ENCODE peak calls at places on chromosomes 16 and 17, in nine cellular contexts. One of them, this sample, is unnamed.

GRCh38 chr16:84184775-84185174 is 2.1 kb downstream of the TAF1C start:
- DNase-seq in activated CD8-positive, alpha-beta memory T cell treated with anti-CD3 and anti-CD28 coated beads for 48 hours: no peak
- DNase-seq in activated CD4-positive, alpha-beta T cell treated with anti-CD3 and anti-CD28 coated beads, Interleukin-2, amount 50 U/mL, for 1 hour: no peak
- DNase-seq in left cardiac atrium: peak
- DNase-seq in lower leg skin: no peak
- DNase-seq in neural crest cell: no peak
- DNase-seq in stimulated activated CD8-positive, alpha-beta memory T cell treated with anti-CD3 and anti-CD28 coated beads, Interleukin-7, amount 100 ng/mL, for 48 hours: no peak
- DNase-seq in AML-193: no peak
- DNase-seq in activated naive CD8-positive, alpha-beta T cell treated with anti-CD3 and anti-CD28 coated beads, Interleukin-2, amount 50 U/mL, for 24 hours: no peak
- DNase-seq in this sample: no peak

GRCh38 chr17:1312261-1312870 is 32.9 kb downstream of the TRARG1 start:
- DNase-seq in activated CD8-positive, alpha-beta memory T cell treated with anti-CD3 and anti-CD28 coated beads for 48 hours: no peak
- DNase-seq in activated CD4-positive, alpha-beta T cell treated with anti-CD3 and anti-CD28 coated beads, Interleukin-2, amount 50 U/mL, for 1 hour: no peak
- DNase-seq in left cardiac atrium: no peak
- DNase-seq in lower leg skin: no peak
- DNase-seq in neural crest cell: peak
- DNase-seq in stimulated activated CD8-positive, alpha-beta memory T cell treated with anti-CD3 and anti-CD28 coated beads, Interleukin-7, amount 100 ng/mL, for 48 hours: no peak
- DNase-seq in AML-193: no peak
- DNase-seq in activated naive CD8-positive, alpha-beta T cell treated with anti-CD3 and anti-CD28 coated beads, Interleukin-2, amount 50 U/mL, for 24 hours: no peak
- DNase-seq in this sample: no peak

GRCh38 chr16:20938426-20938825 is 37.9 kb downstream of the LYRM1 start:
- DNase-seq in activated CD8-positive, alpha-beta memory T cell treated with anti-CD3 and anti-CD28 coated beads for 48 hours: no peak
- DNase-seq in activated CD4-positive, alpha-beta T cell treated with anti-CD3 and anti-CD28 coated beads, Interleukin-2, amount 50 U/mL, for 1 hour: no peak
- DNase-seq in left cardiac atrium: no peak
- DNase-seq in lower leg skin: no peak
- DNase-seq in neural crest cell: no peak
- DNase-seq in stimulated activated CD8-positive, alpha-beta memory T cell treated with anti-CD3 and anti-CD28 coated beads, Interleukin-7, amount 100 ng/mL, for 48 hours: peak
- DNase-seq in AML-193: peak
- DNase-seq in activated naive CD8-positive, alpha-beta T cell treated with anti-CD3 and anti-CD28 coated beads, Interleukin-2, amount 50 U/mL, for 24 hours: no peak
- DNase-seq in this sample: no peak

GRCh38 chr17:80780381-80781187 is 211.1 kb upstream of the CHMP6 start:
- DNase-seq in activated CD8-positive, alpha-beta memory T cell treated with anti-CD3 and anti-CD28 coated beads for 48 hours: no peak
- DNase-seq in activated CD4-positive, alpha-beta T cell treated with anti-CD3 and anti-CD28 coated beads, Interleukin-2, amount 50 U/mL, for 1 hour: no peak
- DNase-seq in left cardiac atrium: no peak
- DNase-seq in lower leg skin: no peak
- DNase-seq in neural crest cell: no peak
- DNase-seq in stimulated activated CD8-positive, alpha-beta memory T cell treated with anti-CD3 and anti-CD28 coated beads, Interleukin-7, amount 100 ng/mL, for 48 hours: no peak
- DNase-seq in AML-193: peak
- DNase-seq in activated naive CD8-positive, alpha-beta T cell treated with anti-CD3 and anti-CD28 coated beads, Interleukin-2, amount 50 U/mL, for 24 hours: peak
- DNase-seq in this sample: no peak

GRCh38 chr16:46658925-46659324 is 30.1 kb downstream of the VPS35 start:
- DNase-seq in activated CD8-positive, alpha-beta memory T cell treated with anti-CD3 and anti-CD28 coated beads for 48 hours: no peak
- DNase-seq in activated CD4-positive, alpha-beta T cell treated with anti-CD3 and anti-CD28 coated beads, Interleukin-2, amount 50 U/mL, for 1 hour: no peak
- DNase-seq in left cardiac atrium: no peak
- DNase-seq in lower leg skin: no peak
- DNase-seq in neural crest cell: no peak
- DNase-seq in stimulated activated CD8-positive, alpha-beta memory T cell treated with anti-CD3 and anti-CD28 coated beads, Interleukin-7, amount 100 ng/mL, for 48 hours: peak
- DNase-seq in AML-193: peak
- DNase-seq in activated naive CD8-positive, alpha-beta T cell treated with anti-CD3 and anti-CD28 coated beads, Interleukin-2, amount 50 U/mL, for 24 hours: peak
- DNase-seq in this sample: no peak

GRCh38 chr16:50972899-50973298 is 178.2 kb downstream of the SALL1 start:
- DNase-seq in activated CD8-positive, alpha-beta memory T cell treated with anti-CD3 and anti-CD28 coated beads for 48 hours: no peak
- DNase-seq in activated CD4-positive, alpha-beta T cell treated with anti-CD3 and anti-CD28 coated beads, Interleukin-2, amount 50 U/mL, for 1 hour: no peak
- DNase-seq in left cardiac atrium: no peak
- DNase-seq in lower leg skin: no peak
- DNase-seq in neural crest cell: no peak
- DNase-seq in stimulated activated CD8-positive, alpha-beta memory T cell treated with anti-CD3 and anti-CD28 coated beads, Interleukin-7, amount 100 ng/mL, for 48 hours: no peak
- DNase-seq in AML-193: no peak
- DNase-seq in activated naive CD8-positive, alpha-beta T cell treated with anti-CD3 and anti-CD28 coated beads, Interleukin-2, amount 50 U/mL, for 24 hours: no peak
- DNase-seq in this sample: no peak

GRCh38 chr16:3656491-3657468 is 2.3 kb downstream of the DNASE1 start:
- DNase-seq in activated CD8-positive, alpha-beta memory T cell treated with anti-CD3 and anti-CD28 coated beads for 48 hours: no peak
- DNase-seq in activated CD4-positive, alpha-beta T cell treated with anti-CD3 and anti-CD28 coated beads, Interleukin-2, amount 50 U/mL, for 1 hour: no peak
- DNase-seq in left cardiac atrium: no peak
- DNase-seq in lower leg skin: no peak
- DNase-seq in neural crest cell: no peak
- DNase-seq in stimulated activated CD8-positive, alpha-beta memory T cell treated with anti-CD3 and anti-CD28 coated beads, Interleukin-7, amount 100 ng/mL, for 48 hours: peak
- DNase-seq in AML-193: no peak
- DNase-seq in activated naive CD8-positive, alpha-beta T cell treated with anti-CD3 and anti-CD28 coated beads, Interleukin-2, amount 50 U/mL, for 24 hours: peak
- DNase-seq in this sample: no peak

GRCh38 chr16:70767377-70768204 is 33.4 kb downstream of the VAC14 start:
- DNase-seq in activated CD8-positive, alpha-beta memory T cell treated with anti-CD3 and anti-CD28 coated beads for 48 hours: no peak
- DNase-seq in activated CD4-positive, alpha-beta T cell treated with anti-CD3 and anti-CD28 coated beads, Interleukin-2, amount 50 U/mL, for 1 hour: no peak
- DNase-seq in left cardiac atrium: no peak
- DNase-seq in lower leg skin: no peak
- DNase-seq in neural crest cell: no peak
- DNase-seq in stimulated activated CD8-positive, alpha-beta memory T cell treated with anti-CD3 and anti-CD28 coated beads, Interleukin-7, amount 100 ng/mL, for 48 hours: no peak
- DNase-seq in AML-193: no peak
- DNase-seq in activated naive CD8-positive, alpha-beta T cell treated with anti-CD3 and anti-CD28 coated beads, Interleukin-2, amount 50 U/mL, for 24 hours: no peak
- DNase-seq in this sample: no peak

GRCh38 chr16:87336850-87337240 is 19.7 kb upstream of the C16orf95 start:
- DNase-seq in activated CD8-positive, alpha-beta memory T cell treated with anti-CD3 and anti-CD28 coated beads for 48 hours: no peak
- DNase-seq in activated CD4-positive, alpha-beta T cell treated with anti-CD3 and anti-CD28 coated beads, Interleukin-2, amount 50 U/mL, for 1 hour: no peak
- DNase-seq in left cardiac atrium: no peak
- DNase-seq in lower leg skin: no peak
- DNase-seq in neural crest cell: no peak
- DNase-seq in stimulated activated CD8-positive, alpha-beta memory T cell treated with anti-CD3 and anti-CD28 coated beads, Interleukin-7, amount 100 ng/mL, for 48 hours: no peak
- DNase-seq in AML-193: no peak
- DNase-seq in activated naive CD8-positive, alpha-beta T cell treated with anti-CD3 and anti-CD28 coated beads, Interleukin-2, amount 50 U/mL, for 24 hours: no peak
- DNase-seq in this sample: no peak

GRCh38 chr17:67531291-67531690 is 154.2 kb downstream of the PITPNC1 start:
- DNase-seq in activated CD8-positive, alpha-beta memory T cell treated with anti-CD3 and anti-CD28 coated beads for 48 hours: no peak
- DNase-seq in activated CD4-positive, alpha-beta T cell treated with anti-CD3 and anti-CD28 coated beads, Interleukin-2, amount 50 U/mL, for 1 hour: no peak
- DNase-seq in left cardiac atrium: no peak
- DNase-seq in lower leg skin: no peak
- DNase-seq in neural crest cell: no peak
- DNase-seq in stimulated activated CD8-positive, alpha-beta memory T cell treated with anti-CD3 and anti-CD28 coated beads, Interleukin-7, amount 100 ng/mL, for 48 hours: no peak
- DNase-seq in AML-193: no peak
- DNase-seq in activated naive CD8-positive, alpha-beta T cell treated with anti-CD3 and anti-CD28 coated beads, Interleukin-2, amount 50 U/mL, for 24 hours: no peak
- DNase-seq in this sample: peak

GRCh38 chr17:30780343-30780742 is 44.1 kb downstream of the CRLF3 start:
- DNase-seq in activated CD8-positive, alpha-beta memory T cell treated with anti-CD3 and anti-CD28 coated beads for 48 hours: no peak
- DNase-seq in activated CD4-positive, alpha-beta T cell treated with anti-CD3 and anti-CD28 coated beads, Interleukin-2, amount 50 U/mL, for 1 hour: no peak
- DNase-seq in left cardiac atrium: no peak
- DNase-seq in lower leg skin: peak
- DNase-seq in neural crest cell: no peak
- DNase-seq in stimulated activated CD8-positive, alpha-beta memory T cell treated with anti-CD3 and anti-CD28 coated beads, Interleukin-7, amount 100 ng/mL, for 48 hours: peak
- DNase-seq in AML-193: no peak
- DNase-seq in activated naive CD8-positive, alpha-beta T cell treated with anti-CD3 and anti-CD28 coated beads, Interleukin-2, amount 50 U/mL, for 24 hours: peak
- DNase-seq in this sample: no peak

GRCh38 chr16:83211711-83212110 is 584.9 kb downstream of the CDH13 start:
- DNase-seq in activated CD8-positive, alpha-beta memory T cell treated with anti-CD3 and anti-CD28 coated beads for 48 hours: no peak
- DNase-seq in activated CD4-positive, alpha-beta T cell treated with anti-CD3 and anti-CD28 coated beads, Interleukin-2, amount 50 U/mL, for 1 hour: no peak
- DNase-seq in left cardiac atrium: no peak
- DNase-seq in lower leg skin: no peak
- DNase-seq in neural crest cell: no peak
- DNase-seq in stimulated activated CD8-positive, alpha-beta memory T cell treated with anti-CD3 and anti-CD28 coated beads, Interleukin-7, amount 100 ng/mL, for 48 hours: no peak
- DNase-seq in AML-193: no peak
- DNase-seq in activated naive CD8-positive, alpha-beta T cell treated with anti-CD3 and anti-CD28 coated beads, Interleukin-2, amount 50 U/mL, for 24 hours: no peak
- DNase-seq in this sample: no peak

GRCh38 chr17:38415250-38416194 is 12.7 kb upstream of the ARHGAP23 start:
- DNase-seq in activated CD8-positive, alpha-beta memory T cell treated with anti-CD3 and anti-CD28 coated beads for 48 hours: no peak
- DNase-seq in activated CD4-positive, alpha-beta T cell treated with anti-CD3 and anti-CD28 coated beads, Interleukin-2, amount 50 U/mL, for 1 hour: no peak
- DNase-seq in left cardiac atrium: no peak
- DNase-seq in lower leg skin: no peak
- DNase-seq in neural crest cell: peak
- DNase-seq in stimulated activated CD8-positive, alpha-beta memory T cell treated with anti-CD3 and anti-CD28 coated beads, Interleukin-7, amount 100 ng/mL, for 48 hours: no peak
- DNase-seq in AML-193: peak
- DNase-seq in activated naive CD8-positive, alpha-beta T cell treated with anti-CD3 and anti-CD28 coated beads, Interleukin-2, amount 50 U/mL, for 24 hours: peak
- DNase-seq in this sample: no peak

GRCh38 chr16:29809850-29810698 is 1.9 kb upstream of the PRRT2 start:
- DNase-seq in activated CD8-positive, alpha-beta memory T cell treated with anti-CD3 and anti-CD28 coated beads for 48 hours: no peak
- DNase-seq in activated CD4-positive, alpha-beta T cell treated with anti-CD3 and anti-CD28 coated beads, Interleukin-2, amount 50 U/mL, for 1 hour: no peak
- DNase-seq in left cardiac atrium: no peak
- DNase-seq in lower leg skin: no peak
- DNase-seq in neural crest cell: peak
- DNase-seq in stimulated activated CD8-positive, alpha-beta memory T cell treated with anti-CD3 and anti-CD28 coated beads, Interleukin-7, amount 100 ng/mL, for 48 hours: no peak
- DNase-seq in AML-193: no peak
- DNase-seq in activated naive CD8-positive, alpha-beta T cell treated with anti-CD3 and anti-CD28 coated beads, Interleukin-2, amount 50 U/mL, for 24 hours: peak
- DNase-seq in this sample: peak

GRCh38 chr16:17768257-17768656 is 297.5 kb upstream of the XYLT1 start:
- DNase-seq in activated CD8-positive, alpha-beta memory T cell treated with anti-CD3 and anti-CD28 coated beads for 48 hours: no peak
- DNase-seq in activated CD4-positive, alpha-beta T cell treated with anti-CD3 and anti-CD28 coated beads, Interleukin-2, amount 50 U/mL, for 1 hour: no peak
- DNase-seq in left cardiac atrium: no peak
- DNase-seq in lower leg skin: no peak
- DNase-seq in neural crest cell: no peak
- DNase-seq in stimulated activated CD8-positive, alpha-beta memory T cell treated with anti-CD3 and anti-CD28 coated beads, Interleukin-7, amount 100 ng/mL, for 48 hours: no peak
- DNase-seq in AML-193: no peak
- DNase-seq in activated naive CD8-positive, alpha-beta T cell treated with anti-CD3 and anti-CD28 coated beads, Interleukin-2, amount 50 U/mL, for 24 hours: no peak
- DNase-seq in this sample: no peak

GRCh38 chr17:78125976-78126894 is 2.3 kb downstream of the TMC6 start:
- DNase-seq in activated CD8-positive, alpha-beta memory T cell treated with anti-CD3 and anti-CD28 coated beads for 48 hours: no peak
- DNase-seq in activated CD4-positive, alpha-beta T cell treated with anti-CD3 and anti-CD28 coated beads, Interleukin-2, amount 50 U/mL, for 1 hour: no peak
- DNase-seq in left cardiac atrium: no peak
- DNase-seq in lower leg skin: peak
- DNase-seq in neural crest cell: no peak
- DNase-seq in stimulated activated CD8-positive, alpha-beta memory T cell treated with anti-CD3 and anti-CD28 coated beads, Interleukin-7, amount 100 ng/mL, for 48 hours: no peak
- DNase-seq in AML-193: no peak
- DNase-seq in activated naive CD8-positive, alpha-beta T cell treated with anti-CD3 and anti-CD28 coated beads, Interleukin-2, amount 50 U/mL, for 24 hours: no peak
- DNase-seq in this sample: no peak

GRCh38 chr17:80008383-80008840 is 27.3 kb downstream of the TBC1D16 start:
- DNase-seq in activated CD8-positive, alpha-beta memory T cell treated with anti-CD3 and anti-CD28 coated beads for 48 hours: peak
- DNase-seq in activated CD4-positive, alpha-beta T cell treated with anti-CD3 and anti-CD28 coated beads, Interleukin-2, amount 50 U/mL, for 1 hour: peak
- DNase-seq in left cardiac atrium: peak
- DNase-seq in lower leg skin: peak
- DNase-seq in neural crest cell: peak
- DNase-seq in stimulated activated CD8-positive, alpha-beta memory T cell treated with anti-CD3 and anti-CD28 coated beads, Interleukin-7, amount 100 ng/mL, for 48 hours: peak
- DNase-seq in AML-193: peak
- DNase-seq in activated naive CD8-positive, alpha-beta T cell treated with anti-CD3 and anti-CD28 coated beads, Interleukin-2, amount 50 U/mL, for 24 hours: peak
- DNase-seq in this sample: peak

GRCh38 chr16:81878529-81878928 is 99.4 kb downstream of the PLCG2 start:
- DNase-seq in activated CD8-positive, alpha-beta memory T cell treated with anti-CD3 and anti-CD28 coated beads for 48 hours: no peak
- DNase-seq in activated CD4-positive, alpha-beta T cell treated with anti-CD3 and anti-CD28 coated beads, Interleukin-2, amount 50 U/mL, for 1 hour: no peak
- DNase-seq in left cardiac atrium: no peak
- DNase-seq in lower leg skin: no peak
- DNase-seq in neural crest cell: no peak
- DNase-seq in stimulated activated CD8-positive, alpha-beta memory T cell treated with anti-CD3 and anti-CD28 coated beads, Interleukin-7, amount 100 ng/mL, for 48 hours: no peak
- DNase-seq in AML-193: no peak
- DNase-seq in activated naive CD8-positive, alpha-beta T cell treated with anti-CD3 and anti-CD28 coated beads, Interleukin-2, amount 50 U/mL, for 24 hours: no peak
- DNase-seq in this sample: no peak

GRCh38 chr16:50509521-50510341 is 38.5 kb upstream of the NKD1 start:
- DNase-seq in activated CD8-positive, alpha-beta memory T cell treated with anti-CD3 and anti-CD28 coated beads for 48 hours: no peak
- DNase-seq in activated CD4-positive, alpha-beta T cell treated with anti-CD3 and anti-CD28 coated beads, Interleukin-2, amount 50 U/mL, for 1 hour: peak
- DNase-seq in left cardiac atrium: no peak
- DNase-seq in lower leg skin: peak
- DNase-seq in neural crest cell: peak
- DNase-seq in stimulated activated CD8-positive, alpha-beta memory T cell treated with anti-CD3 and anti-CD28 coated beads, Interleukin-7, amount 100 ng/mL, for 48 hours: peak
- DNase-seq in AML-193: no peak
- DNase-seq in activated naive CD8-positive, alpha-beta T cell treated with anti-CD3 and anti-CD28 coated beads, Interleukin-2, amount 50 U/mL, for 24 hours: peak
- DNase-seq in this sample: peak

GRCh38 chr16:54034684-54035083 is 251.9 kb downstream of the IRX3 start:
- DNase-seq in activated CD8-positive, alpha-beta memory T cell treated with anti-CD3 and anti-CD28 coated beads for 48 hours: no peak
- DNase-seq in activated CD4-positive, alpha-beta T cell treated with anti-CD3 and anti-CD28 coated beads, Interleukin-2, amount 50 U/mL, for 1 hour: no peak
- DNase-seq in left cardiac atrium: no peak
- DNase-seq in lower leg skin: no peak
- DNase-seq in neural crest cell: no peak
- DNase-seq in stimulated activated CD8-positive, alpha-beta memory T cell treated with anti-CD3 and anti-CD28 coated beads, Interleukin-7, amount 100 ng/mL, for 48 hours: no peak
- DNase-seq in AML-193: no peak
- DNase-seq in activated naive CD8-positive, alpha-beta T cell treated with anti-CD3 and anti-CD28 coated beads, Interleukin-2, amount 50 U/mL, for 24 hours: no peak
- DNase-seq in this sample: no peak

GRCh38 chr17:1643293-1643998 is 2.1 kb downstream of the SCARF1 start:
- DNase-seq in activated CD8-positive, alpha-beta memory T cell treated with anti-CD3 and anti-CD28 coated beads for 48 hours: no peak
- DNase-seq in activated CD4-positive, alpha-beta T cell treated with anti-CD3 and anti-CD28 coated beads, Interleukin-2, amount 50 U/mL, for 1 hour: peak
- DNase-seq in left cardiac atrium: no peak
- DNase-seq in lower leg skin: no peak
- DNase-seq in neural crest cell: no peak
- DNase-seq in stimulated activated CD8-positive, alpha-beta memory T cell treated with anti-CD3 and anti-CD28 coated beads, Interleukin-7, amount 100 ng/mL, for 48 hours: no peak
- DNase-seq in AML-193: no peak
- DNase-seq in activated naive CD8-positive, alpha-beta T cell treated with anti-CD3 and anti-CD28 coated beads, Interleukin-2, amount 50 U/mL, for 24 hours: peak
- DNase-seq in this sample: peak

GRCh38 chr16:4529085-4530060 is 9.2 kb downstream of the CDIP1 start:
- DNase-seq in activated CD8-positive, alpha-beta memory T cell treated with anti-CD3 and anti-CD28 coated beads for 48 hours: no peak
- DNase-seq in activated CD4-positive, alpha-beta T cell treated with anti-CD3 and anti-CD28 coated beads, Interleukin-2, amount 50 U/mL, for 1 hour: no peak
- DNase-seq in left cardiac atrium: no peak
- DNase-seq in lower leg skin: no peak
- DNase-seq in neural crest cell: no peak
- DNase-seq in stimulated activated CD8-positive, alpha-beta memory T cell treated with anti-CD3 and anti-CD28 coated beads, Interleukin-7, amount 100 ng/mL, for 48 hours: no peak
- DNase-seq in AML-193: no peak
- DNase-seq in activated naive CD8-positive, alpha-beta T cell treated with anti-CD3 and anti-CD28 coated beads, Interleukin-2, amount 50 U/mL, for 24 hours: no peak
- DNase-seq in this sample: no peak

GRCh38 chr16:75593308-75593707 is 27.1 kb downstream of the GABARAPL2 start:
- DNase-seq in activated CD8-positive, alpha-beta memory T cell treated with anti-CD3 and anti-CD28 coated beads for 48 hours: no peak
- DNase-seq in activated CD4-positive, alpha-beta T cell treated with anti-CD3 and anti-CD28 coated beads, Interleukin-2, amount 50 U/mL, for 1 hour: no peak
- DNase-seq in left cardiac atrium: no peak
- DNase-seq in lower leg skin: peak
- DNase-seq in neural crest cell: no peak
- DNase-seq in stimulated activated CD8-positive, alpha-beta memory T cell treated with anti-CD3 and anti-CD28 coated beads, Interleukin-7, amount 100 ng/mL, for 48 hours: no peak
- DNase-seq in AML-193: no peak
- DNase-seq in activated naive CD8-positive, alpha-beta T cell treated with anti-CD3 and anti-CD28 coated beads, Interleukin-2, amount 50 U/mL, for 24 hours: no peak
- DNase-seq in this sample: no peak

GRCh38 chr17:41367426-41368075 is 2.1 kb downstream of the KRT33B start:
- DNase-seq in activated CD8-positive, alpha-beta memory T cell treated with anti-CD3 and anti-CD28 coated beads for 48 hours: no peak
- DNase-seq in activated CD4-positive, alpha-beta T cell treated with anti-CD3 and anti-CD28 coated beads, Interleukin-2, amount 50 U/mL, for 1 hour: no peak
- DNase-seq in left cardiac atrium: no peak
- DNase-seq in lower leg skin: no peak
- DNase-seq in neural crest cell: no peak
- DNase-seq in stimulated activated CD8-positive, alpha-beta memory T cell treated with anti-CD3 and anti-CD28 coated beads, Interleukin-7, amount 100 ng/mL, for 48 hours: no peak
- DNase-seq in AML-193: no peak
- DNase-seq in activated naive CD8-positive, alpha-beta T cell treated with anti-CD3 and anti-CD28 coated beads, Interleukin-2, amount 50 U/mL, for 24 hours: no peak
- DNase-seq in this sample: no peak

GRCh38 chr16:65961491-65962143 is 404.9 kb upstream of the CDH5 start:
- DNase-seq in activated CD8-positive, alpha-beta memory T cell treated with anti-CD3 and anti-CD28 coated beads for 48 hours: no peak
- DNase-seq in activated CD4-positive, alpha-beta T cell treated with anti-CD3 and anti-CD28 coated beads, Interleukin-2, amount 50 U/mL, for 1 hour: no peak
- DNase-seq in left cardiac atrium: no peak
- DNase-seq in lower leg skin: no peak
- DNase-seq in neural crest cell: no peak
- DNase-seq in stimulated activated CD8-positive, alpha-beta memory T cell treated with anti-CD3 and anti-CD28 coated beads, Interleukin-7, amount 100 ng/mL, for 48 hours: no peak
- DNase-seq in AML-193: no peak
- DNase-seq in activated naive CD8-positive, alpha-beta T cell treated with anti-CD3 and anti-CD28 coated beads, Interleukin-2, amount 50 U/mL, for 24 hours: no peak
- DNase-seq in this sample: no peak

GRCh38 chr17:4849011-4849536 is 15.9 kb downstream of the MINK1 start:
- DNase-seq in activated CD8-positive, alpha-beta memory T cell treated with anti-CD3 and anti-CD28 coated beads for 48 hours: no peak
- DNase-seq in activated CD4-positive, alpha-beta T cell treated with anti-CD3 and anti-CD28 coated beads, Interleukin-2, amount 50 U/mL, for 1 hour: no peak
- DNase-seq in left cardiac atrium: no peak
- DNase-seq in lower leg skin: no peak
- DNase-seq in neural crest cell: no peak
- DNase-seq in stimulated activated CD8-positive, alpha-beta memory T cell treated with anti-CD3 and anti-CD28 coated beads, Interleukin-7, amount 100 ng/mL, for 48 hours: no peak
- DNase-seq in AML-193: no peak
- DNase-seq in activated naive CD8-positive, alpha-beta T cell treated with anti-CD3 and anti-CD28 coated beads, Interleukin-2, amount 50 U/mL, for 24 hours: no peak
- DNase-seq in this sample: no peak

GRCh38 chr16:85610446-85611204 is 2.5 kb upstream of the GSE1 start:
- DNase-seq in activated CD8-positive, alpha-beta memory T cell treated with anti-CD3 and anti-CD28 coated beads for 48 hours: peak
- DNase-seq in activated CD4-positive, alpha-beta T cell treated with anti-CD3 and anti-CD28 coated beads, Interleukin-2, amount 50 U/mL, for 1 hour: peak
- DNase-seq in left cardiac atrium: peak
- DNase-seq in lower leg skin: peak
- DNase-seq in neural crest cell: peak
- DNase-seq in stimulated activated CD8-positive, alpha-beta memory T cell treated with anti-CD3 and anti-CD28 coated beads, Interleukin-7, amount 100 ng/mL, for 48 hours: peak
- DNase-seq in AML-193: peak
- DNase-seq in activated naive CD8-positive, alpha-beta T cell treated with anti-CD3 and anti-CD28 coated beads, Interleukin-2, amount 50 U/mL, for 24 hours: peak
- DNase-seq in this sample: peak

GRCh38 chr17:5610956-5611355 is 26.6 kb upstream of the NLRP1 start:
- DNase-seq in activated CD8-positive, alpha-beta memory T cell treated with anti-CD3 and anti-CD28 coated beads for 48 hours: no peak
- DNase-seq in activated CD4-positive, alpha-beta T cell treated with anti-CD3 and anti-CD28 coated beads, Interleukin-2, amount 50 U/mL, for 1 hour: no peak
- DNase-seq in left cardiac atrium: no peak
- DNase-seq in lower leg skin: peak
- DNase-seq in neural crest cell: no peak
- DNase-seq in stimulated activated CD8-positive, alpha-beta memory T cell treated with anti-CD3 and anti-CD28 coated beads, Interleukin-7, amount 100 ng/mL, for 48 hours: no peak
- DNase-seq in AML-193: peak
- DNase-seq in activated naive CD8-positive, alpha-beta T cell treated with anti-CD3 and anti-CD28 coated beads, Interleukin-2, amount 50 U/mL, for 24 hours: no peak
- DNase-seq in this sample: no peak

GRCh38 chr17:78977992-78978973 is 1.4 kb downstream of the LGALS3BP start:
- DNase-seq in activated CD8-positive, alpha-beta memory T cell treated with anti-CD3 and anti-CD28 coated beads for 48 hours: no peak
- DNase-seq in activated CD4-positive, alpha-beta T cell treated with anti-CD3 and anti-CD28 coated beads, Interleukin-2, amount 50 U/mL, for 1 hour: no peak
- DNase-seq in left cardiac atrium: no peak
- DNase-seq in lower leg skin: no peak
- DNase-seq in neural crest cell: no peak
- DNase-seq in stimulated activated CD8-positive, alpha-beta memory T cell treated with anti-CD3 and anti-CD28 coated beads, Interleukin-7, amount 100 ng/mL, for 48 hours: no peak
- DNase-seq in AML-193: no peak
- DNase-seq in activated naive CD8-positive, alpha-beta T cell treated with anti-CD3 and anti-CD28 coated beads, Interleukin-2, amount 50 U/mL, for 24 hours: no peak
- DNase-seq in this sample: peak

GRCh38 chr17:18187816-18188761 is 4.5 kb downstream of the ALKBH5 start:
- DNase-seq in activated CD8-positive, alpha-beta memory T cell treated with anti-CD3 and anti-CD28 coated beads for 48 hours: no peak
- DNase-seq in activated CD4-positive, alpha-beta T cell treated with anti-CD3 and anti-CD28 coated beads, Interleukin-2, amount 50 U/mL, for 1 hour: no peak
- DNase-seq in left cardiac atrium: no peak
- DNase-seq in lower leg skin: no peak
- DNase-seq in neural crest cell: no peak
- DNase-seq in stimulated activated CD8-positive, alpha-beta memory T cell treated with anti-CD3 and anti-CD28 coated beads, Interleukin-7, amount 100 ng/mL, for 48 hours: peak
- DNase-seq in AML-193: no peak
- DNase-seq in activated naive CD8-positive, alpha-beta T cell treated with anti-CD3 and anti-CD28 coated beads, Interleukin-2, amount 50 U/mL, for 24 hours: peak
- DNase-seq in this sample: no peak

GRCh38 chr17:82862758-82863645 is 23.2 kb upstream of the ZNF750 start:
- DNase-seq in activated CD8-positive, alpha-beta memory T cell treated with anti-CD3 and anti-CD28 coated beads for 48 hours: no peak
- DNase-seq in activated CD4-positive, alpha-beta T cell treated with anti-CD3 and anti-CD28 coated beads, Interleukin-2, amount 50 U/mL, for 1 hour: no peak
- DNase-seq in left cardiac atrium: no peak
- DNase-seq in lower leg skin: no peak
- DNase-seq in neural crest cell: no peak
- DNase-seq in stimulated activated CD8-positive, alpha-beta memory T cell treated with anti-CD3 and anti-CD28 coated beads, Interleukin-7, amount 100 ng/mL, for 48 hours: no peak
- DNase-seq in AML-193: no peak
- DNase-seq in activated naive CD8-positive, alpha-beta T cell treated with anti-CD3 and anti-CD28 coated beads, Interleukin-2, amount 50 U/mL, for 24 hours: no peak
- DNase-seq in this sample: no peak

This sample was measured in testis.